ENCODE peak calls at places on chromosomes 16 and 17, in seven cellular contexts. One of them, this sample, is unnamed.

GRCh38 chr16:69709456-69710084 is 16.8 kb downstream of the NQO1 start:
- DNase-seq in AG09319: no peak
- DNase-seq in ELF-1: no peak
- DNase-seq in cardiac septum: no peak
- DNase-seq in ACHN: peak; percentile 82
- DNase-seq in GM20000: peak; percentile 50
- DNase-seq in fibroblast of mammary gland: peak; percentile 83
- DNase-seq in this sample: peak; percentile 51

GRCh38 chr17:47776330-47777197 is 43.5 kb downstream of the TBX21 start:
- DNase-seq in AG09319: peak; percentile 2
- DNase-seq in ELF-1: peak; percentile 42
- DNase-seq in cardiac septum: no peak
- DNase-seq in GM20000: peak; percentile 82
- DNase-seq in ACHN: peak; percentile 53
- DNase-seq in fibroblast of mammary gland: peak; percentile 68
- DNase-seq in this sample: peak; percentile 6

GRCh38 chr16:66891797-66892196 is 11.5 kb downstream of the PDP2 start:
- DNase-seq in cardiac septum: no peak
- DNase-seq in AG09319: no peak
- DNase-seq in GM20000: no peak
- DNase-seq in ELF-1: no peak
- DNase-seq in ACHN: no peak
- DNase-seq in fibroblast of mammary gland: no peak
- DNase-seq in this sample: no peak

GRCh38 chr16:30000768-30001631 is 5.0 kb downstream of the INO80E start:
- DNase-seq in cardiac septum: no peak
- DNase-seq in ACHN: no peak
- DNase-seq in GM20000: no peak
- DNase-seq in ELF-1: no peak
- DNase-seq in fibroblast of mammary gland: no peak
- DNase-seq in AG09319: no peak
- DNase-seq in this sample: no peak

GRCh38 chr16:10728035-10728462 is 15.6 kb upstream of the NUBP1 start:
- DNase-seq in ACHN: no peak
- DNase-seq in GM20000: no peak
- DNase-seq in AG09319: no peak
- DNase-seq in cardiac septum: no peak
- DNase-seq in fibroblast of mammary gland: no peak
- DNase-seq in ELF-1: no peak
- DNase-seq in this sample: no peak

GRCh38 chr17:40551091-40551873 is 14.0 kb downstream of the CCR7 start:
- DNase-seq in ACHN: no peak
- DNase-seq in cardiac septum: peak; percentile 80
- DNase-seq in fibroblast of mammary gland: peak; percentile 100
- DNase-seq in ELF-1: no peak
- DNase-seq in AG09319: peak; percentile 99
- DNase-seq in GM20000: no peak
- DNase-seq in this sample: peak; percentile 98

GRCh38 chr17:5000237-5000639 is 2.5 kb downstream of the KIF1C start:
- DNase-seq in ACHN: no peak
- DNase-seq in cardiac septum: peak; percentile 93
- DNase-seq in fibroblast of mammary gland: peak; percentile 27
- DNase-seq in GM20000: no peak
- DNase-seq in ELF-1: peak; percentile 14
- DNase-seq in AG09319: no peak
- DNase-seq in this sample: no peak

GRCh38 chr16:23836078-23836403 is 258 bp downstream of the PRKCB start:
- DNase-seq in AG09319: no peak
- DNase-seq in GM20000: no peak
- DNase-seq in cardiac septum: no peak
- DNase-seq in ELF-1: peak; percentile 8
- DNase-seq in ACHN: no peak
- DNase-seq in fibroblast of mammary gland: no peak
- DNase-seq in this sample: no peak

GRCh38 chr17:14317383-14317782 is 16.5 kb downstream of the HS3ST3B1 start:
- DNase-seq in GM20000: no peak
- DNase-seq in ACHN: no peak
- DNase-seq in fibroblast of mammary gland: no peak
- DNase-seq in ELF-1: no peak
- DNase-seq in AG09319: no peak
- DNase-seq in cardiac septum: no peak
- DNase-seq in this sample: no peak

GRCh38 chr17:68290268-68290954 is 516 bp downstream of the SLC16A6 start:
- DNase-seq in ACHN: no peak
- DNase-seq in cardiac septum: no peak
- DNase-seq in fibroblast of mammary gland: no peak
- DNase-seq in GM20000: peak; percentile 62
- DNase-seq in AG09319: no peak
- DNase-seq in ELF-1: peak; percentile 51
- DNase-seq in this sample: no peak

GRCh38 chr16:77437859-77438258 is 3.0 kb upstream of the ADAMTS18 start:
- DNase-seq in ELF-1: no peak
- DNase-seq in AG09319: peak; percentile 27
- DNase-seq in cardiac septum: no peak
- DNase-seq in ACHN: peak; percentile 69
- DNase-seq in fibroblast of mammary gland: peak; percentile 25
- DNase-seq in GM20000: no peak
- DNase-seq in this sample: peak; percentile 3

GRCh38 chr17:45147102-45147580 is 1.1 kb upstream of the HEXIM1 start:
- DNase-seq in ELF-1: peak; percentile 73
- DNase-seq in fibroblast of mammary gland: peak; percentile 78
- DNase-seq in AG09319: no peak
- DNase-seq in ACHN: peak; percentile 81
- DNase-seq in cardiac septum: peak; percentile 75
- DNase-seq in GM20000: peak; percentile 77
- DNase-seq in this sample: peak; percentile 48

GRCh38 chr16:78655481-78656114 is 556.1 kb downstream of the WWOX start:
- DNase-seq in ELF-1: no peak
- DNase-seq in AG09319: no peak
- DNase-seq in ACHN: no peak
- DNase-seq in fibroblast of mammary gland: no peak
- DNase-seq in cardiac septum: no peak
- DNase-seq in GM20000: no peak
- DNase-seq in this sample: no peak

GRCh38 chr17:40560592-40561293 is 4.5 kb downstream of the CCR7 start:
- DNase-seq in fibroblast of mammary gland: peak; percentile 84
- DNase-seq in ACHN: peak; percentile 97
- DNase-seq in cardiac septum: peak; percentile 72
- DNase-seq in GM20000: peak; percentile 80
- DNase-seq in ELF-1: no peak
- DNase-seq in AG09319: no peak
- DNase-seq in this sample: peak; percentile 90

GRCh38 chr17:41812176-41813038 is at the start of gene FKBP10:
- DNase-seq in cardiac septum: peak; percentile 82
- DNase-seq in ELF-1: peak; percentile 96
- DNase-seq in AG09319: peak; percentile 71
- DNase-seq in fibroblast of mammary gland: peak; percentile 81
- DNase-seq in ACHN: peak; percentile 89
- DNase-seq in GM20000: peak; percentile 75
- DNase-seq in this sample: peak; percentile 84

GRCh38 chr16:52816993-52817392 is 235.7 kb downstream of the CHD9NB start:
- DNase-seq in GM20000: no peak
- DNase-seq in ACHN: no peak
- DNase-seq in cardiac septum: no peak
- DNase-seq in ELF-1: no peak
- DNase-seq in fibroblast of mammary gland: no peak
- DNase-seq in AG09319: no peak
- DNase-seq in this sample: no peak

GRCh38 chr16:85536073-85536410 is 77.1 kb upstream of the GSE1 start:
- DNase-seq in fibroblast of mammary gland: no peak
- DNase-seq in ELF-1: no peak
- DNase-seq in AG09319: no peak
- DNase-seq in GM20000: no peak
- DNase-seq in cardiac septum: no peak
- DNase-seq in ACHN: no peak
- DNase-seq in this sample: no peak

GRCh38 chr16:54424043-54424451 is 137.5 kb upstream of the IRX3 start:
- DNase-seq in GM20000: no peak
- DNase-seq in cardiac septum: no peak
- DNase-seq in fibroblast of mammary gland: no peak
- DNase-seq in AG09319: no peak
- DNase-seq in ACHN: no peak
- DNase-seq in ELF-1: peak; percentile 61
- DNase-seq in this sample: no peak

GRCh38 chr16:19382084-19382801 is 35.4 kb upstream of the TMC5 start:
- DNase-seq in cardiac septum: no peak
- DNase-seq in ACHN: no peak
- DNase-seq in fibroblast of mammary gland: no peak
- DNase-seq in AG09319: no peak
- DNase-seq in GM20000: no peak
- DNase-seq in ELF-1: no peak
- DNase-seq in this sample: no peak

GRCh38 chr17:42517516-42517915 is 18.5 kb upstream of the NAGLU start:
- DNase-seq in ELF-1: peak; percentile 90
- DNase-seq in ACHN: peak; percentile 92
- DNase-seq in cardiac septum: peak; percentile 92
- DNase-seq in fibroblast of mammary gland: peak; percentile 94
- DNase-seq in GM20000: peak; percentile 73
- DNase-seq in AG09319: peak; percentile 91
- DNase-seq in this sample: peak; percentile 81

GRCh38 chr17:51228177-51228576 is 31.7 kb downstream of the MBTD1 start:
- DNase-seq in AG09319: no peak
- DNase-seq in fibroblast of mammary gland: peak; percentile 68
- DNase-seq in cardiac septum: no peak
- DNase-seq in GM20000: no peak
- DNase-seq in ELF-1: no peak
- DNase-seq in ACHN: no peak
- DNase-seq in this sample: peak; percentile 83

GRCh38 chr16:57194512-57194911 is 8.4 kb downstream of the RSPRY1 start:
- DNase-seq in AG09319: peak; percentile 52
- DNase-seq in ACHN: peak; percentile 97
- DNase-seq in GM20000: no peak
- DNase-seq in cardiac septum: no peak
- DNase-seq in fibroblast of mammary gland: peak; percentile 91
- DNase-seq in ELF-1: no peak
- DNase-seq in this sample: peak; percentile 94

GRCh38 chr17:7885357-7886226 is 3.0 kb upstream of the CHD3 start:
- DNase-seq in fibroblast of mammary gland: no peak
- DNase-seq in AG09319: no peak
- DNase-seq in GM20000: peak; percentile 84
- DNase-seq in ACHN: peak; percentile 38
- DNase-seq in ELF-1: peak; percentile 77
- DNase-seq in cardiac septum: peak; percentile 80
- DNase-seq in this sample: no peak

GRCh38 chr17:81197409-81197795 is 25.4 kb downstream of the CEP131 start:
- DNase-seq in ACHN: no peak
- DNase-seq in GM20000: no peak
- DNase-seq in cardiac septum: no peak
- DNase-seq in fibroblast of mammary gland: no peak
- DNase-seq in ELF-1: no peak
- DNase-seq in AG09319: no peak
- DNase-seq in this sample: no peak